ENCODE peak calls at places on chromosomes 5 and 9, in ten cellular contexts. L is cerebellar cortex; G is HEK293T; T is GM12865; A is BE2C; W is CD4-positive, alpha-beta T cell; Y is coronary artery; J is mesenchymal stem cell; B is cardiac fibroblast; F is aorta. D is an unnamed sample.
A peak's percentile ranks its signal among the peaks of the same experiment; 100 is the strongest.

GRCh38 chr9:98132158-98132557 is 13.1 kb upstream of the TRIM14 start:
- DNase-seq in J (no peak), F (no peak), W (no peak), B (no peak), A (no peak), T (no peak), Y (no peak), L (peak; percentile 7), G (no peak), D (no peak)

GRCh38 chr5:130282044-130282443 is 377.8 kb downstream of the CHSY3 start:
- DNase-seq in B (peak; percentile 75), F (no peak), T (no peak), A (no peak), J (peak; percentile 2), L (no peak), Y (no peak), G (no peak), W (no peak), D (no peak)

GRCh38 chr5:90529234-90529938 is at the start of gene LYSMD3:
- DNase-seq in F (peak; percentile 99), Y (peak; percentile 99), T (peak; percentile 99), L (peak; percentile 98), W (peak; percentile 98), G (peak; percentile 99), A (peak; percentile 98), J (peak; percentile 96), B (peak; percentile 97), D (peak; percentile 98)

GRCh38 chr9:131511880-131512279 is 9.2 kb downstream of the POMT1 start:
- DNase-seq in G (no peak), F (no peak), T (no peak), Y (no peak), B (no peak), W (no peak), A (no peak), L (no peak), J (no peak), D (no peak)

GRCh38 chr5:31537856-31538255 is 5.8 kb downstream of the C5orf22 start:
- DNase-seq in J (peak; percentile 23), F (no peak), A (no peak), L (no peak), W (no peak), B (peak; percentile 29), T (no peak), Y (no peak), G (no peak), D (no peak)

GRCh38 chr9:104831681-104832080 is 67.8 kb downstream of the NIPSNAP3B start:
- DNase-seq in A (no peak), B (peak; percentile 82), T (no peak), L (no peak), J (peak; percentile 33), F (no peak), G (no peak), W (no peak), Y (no peak), D (no peak)

GRCh38 chr9:22044583-22044982 is 35.5 kb upstream of the CDKN2B start:
- DNase-seq in G (no peak), J (peak; percentile 55), W (no peak), B (peak; percentile 91), A (no peak), L (no peak), T (no peak), Y (no peak), F (no peak), D (no peak)

GRCh38 chr5:60026174-60026573 is 132.6 kb upstream of the PDE4D start:
- DNase-seq in A (no peak), B (no peak), F (no peak), T (no peak), Y (no peak), G (no peak), L (no peak), J (peak; percentile 59), W (no peak), D (no peak)

GRCh38 chr5:73030995-73031394 is 75.2 kb downstream of the FCHO2 start:
- DNase-seq in B (peak; percentile 86), J (peak; percentile 71), W (no peak), A (no peak), F (no peak), Y (no peak), G (peak; percentile 25), T (no peak), L (no peak), D (no peak)

GRCh38 chr5:74953961-74954720 is 88.0 kb upstream of the FAM169A start:
- DNase-seq in Y (no peak), L (no peak), B (peak; percentile 55), F (no peak), W (no peak), G (no peak), T (no peak), J (peak; percentile 28), A (no peak), D (no peak)

GRCh38 chr5:72203251-72203845 is 96.1 kb downstream of the MAP1B start:
- DNase-seq in G (no peak), T (no peak), J (peak; percentile 51), F (no peak), B (no peak), A (no peak), Y (no peak), W (no peak), L (no peak), D (no peak)

GRCh38 chr9:128575469-128575868 is 23.1 kb downstream of the SPTAN1 start:
- DNase-seq in B (peak; percentile 57), G (no peak), T (no peak), W (no peak), J (no peak), A (no peak), F (no peak), L (no peak), Y (no peak), D (no peak)

GRCh38 chr5:18968966-18969365 is 1019.0 kb downstream of the CDH18 start:
- DNase-seq in G (no peak), F (no peak), T (no peak), L (no peak), Y (no peak), J (peak; percentile 74), W (no peak), A (no peak), B (no peak), D (no peak)

GRCh38 chr5:154053468-154053867 is 14.7 kb downstream of the MFAP3 start:
- DNase-seq in B (no peak), W (no peak), F (no peak), T (peak; percentile 16), Y (no peak), J (no peak), A (no peak), G (no peak), L (no peak), D (no peak)

GRCh38 chr9:33117306-33117705 is 40.8 kb upstream of the SMU1 start:
- DNase-seq in L (no peak), W (no peak), A (no peak), T (no peak), F (no peak), G (no peak), J (no peak), B (peak; percentile 55), Y (no peak), D (no peak)

GRCh38 chr5:36240779-36241635 is 718 bp downstream of the NADK2 start:
- DNase-seq in W (peak; percentile 48), Y (peak; percentile 83), F (peak; percentile 73), L (peak; percentile 59), B (peak; percentile 67), G (peak; percentile 55), J (peak; percentile 83), A (peak; percentile 70), T (peak; percentile 49), D (peak; percentile 67)